ENCODE peak calls at places on chromosomes 12 and 14, in nine cellular contexts. B is WTC11, F is neural crest cell, A is GM13977, G is cardiac muscle cell, K is endothelial cell of umbilical vein, I is OCI-LY7, T is heart left ventricle, P is left ventricle myocardium inferior. X is an unnamed sample.

GRCh38 chr12:48286665-48287064 is 64.1 kb downstream of the ZNF641 start:
- DNase-seq in F (peak), I (peak), P (no peak), T (no peak), A (no peak), B (peak), G (peak), K (no peak), X (peak)

GRCh38 chr14:72463291-72463866 is 430.5 kb downstream of the DPF3 start:
- DNase-seq in A (no peak), F (no peak), K (no peak), G (no peak), T (no peak), I (no peak), P (no peak), B (no peak), X (peak)

GRCh38 chr14:90773705-90774104 is 42.5 kb downstream of the TTC7B start:
- DNase-seq in G (no peak), T (no peak), P (no peak), K (no peak), F (no peak), B (no peak), I (no peak), A (no peak), X (no peak)

GRCh38 chr14:46574236-46574970 is 77.2 kb downstream of the RPL10L start:
- DNase-seq in P (no peak), T (no peak), B (no peak), A (no peak), I (no peak), K (peak), G (peak), F (no peak), X (peak)

GRCh38 chr14:34701808-34702207 is 12.6 kb downstream of the CFL2 start:
- DNase-seq in G (no peak), A (no peak), I (no peak), K (peak), P (no peak), T (no peak), B (no peak), F (no peak), X (peak)

GRCh38 chr14:85909581-85909980 is 379.6 kb downstream of the FLRT2 start:
- DNase-seq in K (no peak), F (no peak), I (no peak), G (no peak), P (no peak), A (no peak), B (no peak), T (no peak), X (peak)

GRCh38 chr12:1949771-1950470 is 31.5 kb upstream of the CACNA2D4 start:
- DNase-seq in I (no peak), K (no peak), P (no peak), B (no peak), A (no peak), F (no peak), G (peak), T (no peak), X (no peak)

GRCh38 chr14:104925941-104926609 is 1.4 kb downstream of the PLD4 start:
- DNase-seq in A (peak), P (no peak), I (peak), K (no peak), F (no peak), G (peak), B (no peak), T (no peak), X (no peak)

GRCh38 chr12:40063424-40063823 is 42.5 kb downstream of the SLC2A13 start:
- DNase-seq in A (no peak), B (no peak), I (no peak), K (no peak), F (no peak), T (no peak), P (no peak), G (peak), X (no peak)

GRCh38 chr14:50697659-50698290 is 29.7 kb upstream of the SAV1 start:
- DNase-seq in I (no peak), T (no peak), B (no peak), G (no peak), F (no peak), P (no peak), K (no peak), A (no peak), X (no peak)

GRCh38 chr12:88062464-88062863 is 33.3 kb upstream of the C12orf50 start:
- DNase-seq in I (no peak), T (no peak), B (no peak), F (no peak), K (no peak), G (no peak), A (peak), P (no peak), X (no peak)

GRCh38 chr12:6229823-6230222 is 29.6 kb downstream of the CD9 start:
- DNase-seq in K (peak), G (peak), B (no peak), A (no peak), P (peak), I (no peak), F (no peak), T (peak), X (peak)

GRCh38 chr12:50764861-50765324 is 992 bp downstream of the ATF1 start:
- DNase-seq in I (peak), F (no peak), A (peak), G (peak), B (no peak), T (no peak), P (no peak), K (peak), X (peak)

GRCh38 chr12:122318607-122319311 is 52.5 kb upstream of the VPS33A start:
- DNase-seq in A (no peak), G (peak), P (no peak), T (no peak), K (peak), B (no peak), F (no peak), I (no peak), X (peak)

GRCh38 chr14:44029933-44030332 is 477.1 kb downstream of the FSCB start:
- DNase-seq in P (no peak), G (peak), A (no peak), K (no peak), T (no peak), F (no peak), I (no peak), B (no peak), X (no peak)

DNA sequence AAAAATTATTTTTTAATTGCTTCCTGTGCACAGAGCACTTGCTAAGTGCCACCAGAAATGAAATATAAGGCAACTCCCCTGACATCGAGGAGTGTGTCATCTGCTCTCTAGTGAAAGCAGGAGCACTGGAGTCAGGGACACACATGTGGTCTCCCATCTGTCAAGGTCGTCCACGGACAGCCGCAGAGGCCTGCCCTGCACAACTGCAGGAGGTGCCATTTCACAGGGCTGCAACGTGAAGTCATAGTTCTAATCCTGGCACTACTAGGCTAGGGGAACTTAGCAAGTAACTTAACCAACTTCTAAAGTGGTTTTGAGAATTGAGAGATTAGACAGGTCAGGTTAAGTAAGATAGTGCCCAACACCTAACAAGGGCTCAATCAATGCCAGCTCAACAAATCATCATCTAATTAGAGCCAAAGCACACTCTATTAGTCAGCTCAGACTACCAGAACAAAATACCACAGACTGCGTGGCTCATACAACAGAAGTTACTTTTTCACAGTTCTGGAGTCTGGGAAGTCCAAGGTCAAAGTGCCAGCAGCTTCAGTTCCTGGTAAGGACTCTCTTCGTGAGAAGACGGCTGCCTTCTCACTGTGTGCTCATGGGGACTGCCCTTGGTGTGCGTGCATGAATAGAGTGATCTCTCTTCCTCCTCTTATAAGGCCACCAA is 30.7 kb downstream of the FOXN3 start:
- DNase-seq in I (no peak), T (no peak), P (no peak), F (no peak), B (no peak), G (no peak), K (peak), A (no peak), X (no peak)
- TF ChIP-seq CTCF in I (peak), T (no peak), P (no peak), F (no peak), B (no peak), G (no peak), K (no peak), A (no peak), X (no peak)

DNA sequence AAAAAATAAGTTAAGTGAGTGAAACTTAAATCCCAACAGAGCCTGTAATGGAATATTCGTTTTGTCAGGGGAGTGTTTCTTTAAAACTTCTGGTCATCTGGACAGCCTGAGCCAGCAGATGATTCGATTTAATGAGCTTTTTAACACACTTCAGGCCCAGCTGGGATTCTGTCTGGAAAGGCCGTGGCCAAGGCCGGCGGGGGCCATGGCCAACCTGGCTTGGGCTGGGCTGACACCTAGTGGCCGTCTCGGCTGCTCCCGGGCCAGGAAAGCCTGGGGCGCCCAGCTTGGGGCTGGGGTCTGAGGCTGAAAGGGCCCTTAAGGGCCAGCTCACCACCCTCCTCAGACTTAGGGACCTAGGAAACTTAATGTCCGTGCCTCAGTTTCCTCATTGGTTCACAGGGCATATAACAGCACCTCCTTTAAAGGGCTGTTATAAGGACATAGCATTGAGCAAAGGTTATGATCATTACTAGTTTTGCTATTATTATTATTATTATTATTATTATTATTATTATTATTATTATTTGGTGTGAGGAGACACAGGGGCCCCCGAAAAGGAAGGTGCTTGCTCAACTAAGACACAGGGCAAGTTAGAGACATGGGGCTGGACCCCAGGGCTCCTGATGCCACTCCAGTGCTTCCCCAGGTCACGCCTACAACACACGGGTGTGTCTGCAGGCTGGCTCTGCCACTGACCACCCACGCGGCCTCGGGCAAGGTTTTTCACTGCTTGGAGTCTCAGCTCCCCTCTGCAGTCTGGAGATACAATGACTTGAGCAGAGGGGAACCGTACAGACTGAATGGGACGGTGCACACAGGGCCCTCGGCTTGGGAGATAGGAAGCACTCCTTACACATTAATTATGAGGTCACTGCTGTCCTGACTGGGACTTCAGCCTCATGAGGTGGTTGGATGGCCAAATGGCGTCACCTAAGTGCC is 84.0 kb downstream of the SYNE3 start:
- DNase-seq in A (no peak), G (peak), P (peak), I (peak), F (peak), T (peak), K (peak), B (peak), X (peak)
- TF ChIP-seq CTCF in A (peak), G (peak), P (peak), I (peak), F (peak), T (peak), K (peak), B (peak), X (peak)

GRCh38 chr12:112013601-112014402 is 576 bp downstream of the ERP29 start:
- DNase-seq in P (peak), F (peak), K (peak), I (peak), G (peak), B (peak), A (peak), T (peak), X (peak)
- TF ChIP-seq CTCF in P (peak), F (peak), K (no peak), I (no peak), G (no peak), B (no peak), A (no peak), T (no peak), X (no peak)

DNA sequence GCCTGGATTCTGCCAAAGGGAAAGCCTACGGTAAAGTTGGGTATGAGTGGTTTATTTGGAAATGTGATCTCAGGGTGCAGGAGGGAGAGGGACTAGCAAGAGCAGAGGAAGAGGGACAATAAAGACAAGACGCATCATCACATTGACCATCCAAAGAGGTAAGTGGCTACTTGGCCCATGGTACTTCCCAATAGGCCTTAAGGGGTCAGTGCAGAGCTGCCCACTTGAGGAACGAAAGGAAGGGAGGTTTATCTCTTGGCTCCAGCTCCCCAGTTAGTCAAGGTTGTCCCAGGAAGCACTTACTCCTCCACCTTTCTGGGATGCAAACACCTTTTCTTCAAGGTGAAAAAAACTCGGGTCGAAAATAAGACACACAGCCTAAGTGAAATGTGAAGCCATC is 323.9 kb downstream of the TMEM132D start:
- DNase-seq in T (no peak), B (no peak), K (no peak), F (no peak), I (no peak), P (no peak), A (no peak), G (no peak), X (no peak)
- TF ChIP-seq CTCF in T (no peak), B (no peak), K (no peak), F (no peak), I (no peak), P (no peak), A (no peak), G (no peak), X (no peak)

GRCh38 chr14:32514236-32514635 is 185.1 kb downstream of the AKAP6 start:
- DNase-seq in K (peak), A (no peak), I (no peak), G (no peak), F (no peak), P (no peak), B (no peak), T (no peak), X (peak)

GRCh38 chr14:32512813-32513212 is 183.7 kb downstream of the AKAP6 start:
- DNase-seq in F (no peak), G (peak), K (no peak), I (no peak), B (no peak), P (no peak), T (no peak), A (no peak), X (no peak)

GRCh38 chr14:32510815-32511214 is 181.7 kb downstream of the AKAP6 start:
- DNase-seq in B (no peak), K (no peak), F (no peak), A (no peak), I (no peak), P (no peak), G (no peak), T (no peak), X (no peak)

GRCh38 chr14:32512348-32512747 is 183.2 kb downstream of the AKAP6 start:
- DNase-seq in F (no peak), P (no peak), I (no peak), T (no peak), G (no peak), A (no peak), B (no peak), K (no peak), X (no peak)

DNA sequence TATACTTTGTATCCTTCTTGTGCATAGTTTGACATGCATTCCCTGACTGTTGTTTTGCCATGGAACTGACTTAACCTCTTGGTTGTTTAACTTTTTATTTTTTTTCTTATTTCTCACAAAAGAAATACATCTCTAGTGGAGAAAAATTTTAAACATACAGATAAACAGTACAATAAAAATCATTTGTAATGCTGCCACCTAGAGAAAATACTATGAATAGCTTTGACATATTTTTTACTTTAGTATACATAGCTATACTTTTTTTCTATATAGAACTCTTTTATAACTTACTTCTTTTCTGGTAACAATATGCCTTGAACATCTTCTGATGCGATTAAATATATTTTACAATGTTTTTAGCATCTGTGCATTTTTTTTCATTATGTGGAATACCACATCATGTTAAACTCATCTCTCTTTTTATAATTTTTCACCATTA is 184.5 kb downstream of the AKAP6 start:
- DNase-seq in I (no peak), F (no peak), T (no peak), A (no peak), G (peak), K (peak), P (no peak), B (no peak), X (peak)
- TF ChIP-seq CTCF in I (peak), F (peak), T (peak), A (peak), G (peak), K (no peak), P (peak), B (peak), X (peak)

X was measured in PC-3.